ENCODE peak calls at places on chromosomes 2 and 18, in four cellular contexts. N is K562, Y is H1, Z is HepG2. W is an unnamed sample.
A peak's percentile ranks its signal among the peaks of the same experiment; 100 is the strongest.

GRCh38 chr2:175111200-175111657 is 56.8 kb downstream of the ATF2 start:
- DNase-seq in N (peak; percentile 37), Y (no peak), Z (peak; percentile 61), W (peak; percentile 31)

GRCh38 chr2:236819275-236820002 is 249.8 kb downstream of the ACKR3 start:
- DNase-seq in N (no peak), Y (no peak), Z (no peak), W (no peak)

GRCh38 chr2:239362497-239362896 is 38.3 kb downstream of the HDAC4 start:
- DNase-seq in N (no peak), Y (no peak), Z (no peak), W (no peak)

GRCh38 chr2:233480490-233481202 is 85.9 kb downstream of the USP40 start:
- DNase-seq in N (no peak), Y (no peak), Z (peak; percentile 18), W (no peak)

GRCh38 chr18:79484661-79485621 is 89.2 kb downstream of the NFATC1 start:
- DNase-seq in N (no peak), Y (no peak), Z (peak; percentile 15), W (no peak)

GRCh38 chr2:222823183-222823915 is 37.5 kb upstream of the ACSL3 start:
- DNase-seq in N (no peak), Y (no peak), Z (no peak), W (no peak)

GRCh38 chr2:240895656-240896388 is at the start of gene MAB21L4:
- DNase-seq in N (no peak), Y (no peak), Z (peak; percentile 45), W (peak; percentile 58)

GRCh38 chr2:200471324-200471848 is 38.5 kb downstream of the KCTD18 start:
- DNase-seq in N (peak; percentile 39), Y (no peak), Z (peak; percentile 32), W (peak; percentile 6)

GRCh38 chr2:12931211-12931844 is 214.6 kb downstream of the TRIB2 start:
- DNase-seq in N (peak; percentile 44), Y (no peak), Z (peak; percentile 3), W (peak; percentile 28)

GRCh38 chr2:130728549-130729310 is at the start of gene GPR148:
- DNase-seq in N (no peak), Y (no peak), Z (no peak), W (no peak)

GRCh38 chr2:187084524-187084923 is 235.6 kb upstream of the ZSWIM2 start:
- DNase-seq in N (peak; percentile 9), Y (no peak), Z (no peak), W (no peak)

GRCh38 chr2:214311031-214311533 is 99.8 kb upstream of the VWC2L start:
- DNase-seq in N (no peak), Y (peak; percentile 53), Z (peak; percentile 53), W (no peak)

GRCh38 chr2:10557506-10558265 is 109.6 kb upstream of the ODC1 start:
- DNase-seq in N (no peak), Y (no peak), Z (no peak), W (no peak)

GRCh38 chr2:30265441-30266015 is 34.2 kb downstream of the LBH start:
- DNase-seq in N (no peak), Y (no peak), Z (no peak), W (no peak)

GRCh38 chr2:220452561-220452960 is 825.1 kb downstream of the SLC4A3 start:
- DNase-seq in N (no peak), Y (no peak), Z (no peak), W (no peak)

GRCh38 chr2:25595393-25595792 is 78.0 kb downstream of the DTNB start:
- DNase-seq in N (no peak), Y (no peak), Z (no peak), W (no peak)
- TF ChIP-seq CTCF in N (no peak), Y (no peak), Z (no peak), W (no peak)

GRCh38 chr2:98453531-98453930 is 8.9 kb downstream of the INPP4A start:
- DNase-seq in N (no peak), Y (peak; percentile 39), Z (no peak), W (no peak)

GRCh38 chr2:98457045-98457696 is 12.5 kb downstream of the INPP4A start:
- DNase-seq in N (no peak), Y (no peak), Z (no peak), W (no peak)

GRCh38 chr2:98454073-98454472 is 9.4 kb downstream of the INPP4A start:
- DNase-seq in N (no peak), Y (no peak), Z (no peak), W (no peak)

GRCh38 chr2:98454500-98455235 is 10.0 kb downstream of the INPP4A start:
- DNase-seq in N (peak; percentile 73), Y (no peak), Z (no peak), W (no peak)

GRCh38 chr2:98455494-98455976 is 10.9 kb downstream of the INPP4A start:
- DNase-seq in N (no peak), Y (peak; percentile 16), Z (no peak), W (no peak)
- TF ChIP-seq FOSL1 in N (no peak), Y (no peak), Z (no peak), W (no peak)

GRCh38 chr2:9229470-9229820 is 22.8 kb downstream of the ASAP2 start:
- DNase-seq in N (no peak), Y (no peak), Z (no peak), W (no peak)
- H3K27ac ChIP-seq in N (no peak overlapping the region), Y (no peak overlapping the region), Z (no peak overlapping the region), W (no peak overlapping the region)

GRCh38 chr2:52629531-52629930 is 1138.1 kb upstream of the CHAC2 start:
- DNase-seq in N (no peak), Y (no peak), Z (no peak), W (no peak)

GRCh38 chr2:52629944-52630343 is 1137.7 kb upstream of the CHAC2 start:
- DNase-seq in N (no peak), Y (no peak), Z (no peak), W (no peak)

DNA sequence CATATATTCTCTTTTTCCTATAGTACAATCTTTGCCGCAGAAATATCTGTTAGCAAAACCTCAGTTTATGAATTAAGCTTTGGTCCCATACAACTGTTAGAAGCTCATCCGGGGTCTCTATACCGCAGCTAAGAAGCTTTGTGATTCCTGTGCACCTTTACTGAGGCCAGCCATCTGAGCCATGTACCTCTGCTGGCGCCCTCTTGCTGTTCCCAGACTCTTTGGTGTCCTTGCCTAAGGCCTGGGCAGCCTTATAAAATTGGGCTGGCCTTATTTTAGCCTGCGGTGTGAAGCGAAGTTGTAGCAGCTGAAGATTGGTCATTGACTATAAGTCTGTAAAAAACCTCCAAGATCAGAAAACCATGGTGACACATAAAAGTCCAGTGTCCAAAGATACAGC is 1135.1 kb upstream of the CHAC2 start:
- DNase-seq in N (no peak), Y (no peak), Z (no peak), W (no peak)
- TF ChIP-seq CTCF in N (no peak), Y (peak; percentile 42), Z (no peak), W (no peak)

GRCh38 chr2:97706708-97707345 is 6.5 kb upstream of the ZAP70 start:
- DNase-seq in N (no peak), Y (no peak), Z (no peak), W (no peak)
- TF ChIP-seq FOSL1 in N (no peak), Y (no peak), Z (no peak), W (no peak)

GRCh38 chr18:70329076-70329475 is 40.2 kb downstream of the SOCS6 start:
- DNase-seq in N (no peak), Y (no peak), Z (no peak), W (no peak)
- H3K27ac ChIP-seq in N (no peak overlapping the region), Y (no peak overlapping the region), Z (no peak overlapping the region), W (no peak overlapping the region)

GRCh38 chr2:20106746-20107145 is 55.3 kb upstream of the LAPTM4A start:
- DNase-seq in N (no peak), Y (peak; percentile 94), Z (no peak), W (no peak)
- TF ChIP-seq CTCF in N (no peak), Y (peak; percentile 72), Z (peak; percentile 28), W (peak; percentile 22)

DNA sequence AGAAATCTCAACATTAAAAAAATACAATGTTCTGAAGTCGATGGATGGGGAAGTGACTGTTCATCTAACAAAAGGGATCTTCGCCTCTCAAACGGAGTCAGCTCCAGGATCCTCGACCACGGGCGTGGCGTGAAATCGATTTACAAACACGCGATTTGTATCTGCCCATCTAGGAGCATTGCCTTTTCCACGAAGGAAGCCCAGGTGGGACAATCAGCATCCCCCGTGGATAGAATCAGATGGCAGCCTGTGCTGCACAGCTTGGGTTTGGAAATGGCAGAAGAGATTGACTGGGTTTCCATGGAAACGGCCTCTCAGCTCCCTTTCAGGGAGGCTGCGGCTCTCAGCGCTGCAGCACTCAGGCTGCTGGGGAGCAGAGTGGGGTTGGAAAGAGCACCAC is 110.8 kb upstream of the PXDN start:
- DNase-seq in N (no peak), Y (peak; percentile 69), Z (no peak), W (no peak)
- TF ChIP-seq FOSL1 in N (no peak), Y (no peak), Z (no peak), W (no peak)

W was measured in HCT116.